ENCODE peak calls at places on chromosomes 16 and 17, in eight cellular contexts. One of them, this sample, is unnamed. For H3K4me1, the result is how much of the 10 kb centered on the place peaks cover.

GRCh38 chr17:57408064-57408811 is 151.9 kb downstream of the MSI2 start:
- DNase-seq in sigmoid colon: no peak
- DNase-seq in transverse colon: peak
- DNase-seq in K562: no peak
- DNase-seq in heart left ventricle: no peak
- DNase-seq in suprapubic skin: no peak
- DNase-seq in GM12878: peak
- DNase-seq in adrenal gland: no peak
- DNase-seq in this sample: no peak

GRCh38 chr16:67423634-67424575 is 7.0 kb upstream of the HSD11B2 start:
- DNase-seq in sigmoid colon: no peak
- DNase-seq in transverse colon: no peak
- DNase-seq in K562: no peak
- DNase-seq in heart left ventricle: no peak
- DNase-seq in suprapubic skin: no peak
- DNase-seq in GM12878: no peak
- DNase-seq in adrenal gland: no peak
- DNase-seq in this sample: no peak

GRCh38 chr16:6977291-6977690 is 355.4 kb upstream of the RBFOX1 start:
- DNase-seq in sigmoid colon: no peak
- DNase-seq in transverse colon: no peak
- DNase-seq in K562: no peak
- DNase-seq in heart left ventricle: no peak
- DNase-seq in suprapubic skin: no peak
- DNase-seq in GM12878: no peak
- DNase-seq in adrenal gland: no peak
- DNase-seq in this sample: no peak

GRCh38 chr17:59753522-59754467 is 46.3 kb downstream of the VMP1 start:
- DNase-seq in sigmoid colon: no peak
- DNase-seq in transverse colon: no peak
- DNase-seq in K562: peak
- DNase-seq in heart left ventricle: no peak
- DNase-seq in suprapubic skin: no peak
- DNase-seq in GM12878: peak
- DNase-seq in adrenal gland: no peak
- DNase-seq in this sample: no peak

GRCh38 chr16:87580855-87581261 is 21.4 kb upstream of the JPH3 start:
- DNase-seq in sigmoid colon: no peak
- DNase-seq in transverse colon: no peak
- DNase-seq in K562: peak
- DNase-seq in heart left ventricle: no peak
- DNase-seq in suprapubic skin: no peak
- DNase-seq in GM12878: no peak
- DNase-seq in adrenal gland: no peak
- DNase-seq in this sample: peak

GRCh38 chr17:56949595-56949994 is 11.3 kb downstream of the COIL start:
- DNase-seq in sigmoid colon: no peak
- DNase-seq in transverse colon: no peak
- DNase-seq in K562: no peak
- DNase-seq in heart left ventricle: no peak
- DNase-seq in suprapubic skin: no peak
- DNase-seq in GM12878: no peak
- DNase-seq in adrenal gland: no peak
- DNase-seq in this sample: no peak

GRCh38 chr17:15377200-15377599 is 35.8 kb upstream of the TEKT3 start:
- DNase-seq in sigmoid colon: no peak
- DNase-seq in transverse colon: no peak
- DNase-seq in K562: no peak
- DNase-seq in heart left ventricle: no peak
- DNase-seq in suprapubic skin: no peak
- DNase-seq in GM12878: no peak
- DNase-seq in adrenal gland: no peak
- DNase-seq in this sample: no peak

GRCh38 chr16:84268231-84268630 is 26.4 kb upstream of the WFDC1 start:
- DNase-seq in sigmoid colon: no peak
- DNase-seq in transverse colon: no peak
- DNase-seq in K562: no peak
- DNase-seq in heart left ventricle: no peak
- DNase-seq in suprapubic skin: no peak
- DNase-seq in GM12878: no peak
- DNase-seq in adrenal gland: no peak
- DNase-seq in this sample: no peak

GRCh38 chr17:46178550-46179198 is 14.6 kb downstream of the KANSL1 start:
- DNase-seq in sigmoid colon: no peak
- DNase-seq in transverse colon: no peak
- DNase-seq in K562: no peak
- DNase-seq in heart left ventricle: no peak
- DNase-seq in suprapubic skin: no peak
- DNase-seq in GM12878: no peak
- DNase-seq in adrenal gland: no peak
- DNase-seq in this sample: no peak

GRCh38 chr16:49596119-49596518 is 222.5 kb downstream of the C16orf78 start:
- DNase-seq in sigmoid colon: no peak
- DNase-seq in transverse colon: no peak
- DNase-seq in K562: no peak
- DNase-seq in heart left ventricle: no peak
- DNase-seq in suprapubic skin: no peak
- DNase-seq in GM12878: no peak
- DNase-seq in adrenal gland: peak
- DNase-seq in this sample: no peak

GRCh38 chr16:87490091-87490798 is 2.6 kb downstream of the ZCCHC14 start:
- DNase-seq in sigmoid colon: no peak
- DNase-seq in transverse colon: no peak
- DNase-seq in K562: no peak
- DNase-seq in heart left ventricle: no peak
- DNase-seq in suprapubic skin: no peak
- DNase-seq in GM12878: no peak
- DNase-seq in adrenal gland: no peak
- DNase-seq in this sample: no peak

GRCh38 chr16:12089492-12090161 is 113.1 kb downstream of the SNX29 start:
- DNase-seq in sigmoid colon: peak
- DNase-seq in transverse colon: peak
- DNase-seq in K562: peak
- DNase-seq in heart left ventricle: no peak
- DNase-seq in suprapubic skin: no peak
- DNase-seq in GM12878: no peak
- DNase-seq in adrenal gland: peak
- DNase-seq in this sample: peak

GRCh38 chr16:12252616-12253015 is 276.1 kb downstream of the SNX29 start:
- DNase-seq in sigmoid colon: no peak
- DNase-seq in transverse colon: no peak
- DNase-seq in K562: no peak
- DNase-seq in heart left ventricle: no peak
- DNase-seq in suprapubic skin: no peak
- DNase-seq in GM12878: no peak
- DNase-seq in adrenal gland: no peak
- DNase-seq in this sample: no peak

GRCh38 chr16:28974007-28974436 is 556 bp upstream of the SPNS1 start:
- DNase-seq in sigmoid colon: no peak
- DNase-seq in transverse colon: peak
- DNase-seq in K562: peak
- DNase-seq in heart left ventricle: peak
- DNase-seq in suprapubic skin: no peak
- DNase-seq in GM12878: no peak
- DNase-seq in adrenal gland: peak
- DNase-seq in this sample: peak

GRCh38 chr17:45948881-45949624 is 50.0 kb upstream of the STH start:
- DNase-seq in sigmoid colon: peak
- DNase-seq in transverse colon: peak
- DNase-seq in K562: peak
- DNase-seq in heart left ventricle: peak
- DNase-seq in suprapubic skin: peak
- DNase-seq in GM12878: no peak
- DNase-seq in adrenal gland: peak
- DNase-seq in this sample: peak

GRCh38 chr17:68868708-68869107 is 86.5 kb downstream of the ABCA8 start:
- DNase-seq in sigmoid colon: no peak
- DNase-seq in transverse colon: no peak
- DNase-seq in K562: no peak
- DNase-seq in heart left ventricle: no peak
- DNase-seq in suprapubic skin: no peak
- DNase-seq in GM12878: no peak
- DNase-seq in adrenal gland: peak
- DNase-seq in this sample: no peak

GRCh38 chr16:53080345-53081031 is 25.7 kb downstream of the CHD9 start:
- DNase-seq in sigmoid colon: peak
- DNase-seq in transverse colon: peak
- DNase-seq in K562: no peak
- DNase-seq in heart left ventricle: peak
- DNase-seq in suprapubic skin: peak
- DNase-seq in GM12878: no peak
- DNase-seq in adrenal gland: peak
- DNase-seq in this sample: peak
- H3K4me1 ChIP-seq in sigmoid colon: half or more
- H3K4me1 ChIP-seq in transverse colon: under half
- H3K4me1 ChIP-seq in K562: under half
- H3K4me1 ChIP-seq in heart left ventricle: half or more
- H3K4me1 ChIP-seq in suprapubic skin: half or more
- H3K4me1 ChIP-seq in GM12878: under half
- H3K4me1 ChIP-seq in adrenal gland: under half
- H3K4me1 ChIP-seq in this sample: under half

DNA sequence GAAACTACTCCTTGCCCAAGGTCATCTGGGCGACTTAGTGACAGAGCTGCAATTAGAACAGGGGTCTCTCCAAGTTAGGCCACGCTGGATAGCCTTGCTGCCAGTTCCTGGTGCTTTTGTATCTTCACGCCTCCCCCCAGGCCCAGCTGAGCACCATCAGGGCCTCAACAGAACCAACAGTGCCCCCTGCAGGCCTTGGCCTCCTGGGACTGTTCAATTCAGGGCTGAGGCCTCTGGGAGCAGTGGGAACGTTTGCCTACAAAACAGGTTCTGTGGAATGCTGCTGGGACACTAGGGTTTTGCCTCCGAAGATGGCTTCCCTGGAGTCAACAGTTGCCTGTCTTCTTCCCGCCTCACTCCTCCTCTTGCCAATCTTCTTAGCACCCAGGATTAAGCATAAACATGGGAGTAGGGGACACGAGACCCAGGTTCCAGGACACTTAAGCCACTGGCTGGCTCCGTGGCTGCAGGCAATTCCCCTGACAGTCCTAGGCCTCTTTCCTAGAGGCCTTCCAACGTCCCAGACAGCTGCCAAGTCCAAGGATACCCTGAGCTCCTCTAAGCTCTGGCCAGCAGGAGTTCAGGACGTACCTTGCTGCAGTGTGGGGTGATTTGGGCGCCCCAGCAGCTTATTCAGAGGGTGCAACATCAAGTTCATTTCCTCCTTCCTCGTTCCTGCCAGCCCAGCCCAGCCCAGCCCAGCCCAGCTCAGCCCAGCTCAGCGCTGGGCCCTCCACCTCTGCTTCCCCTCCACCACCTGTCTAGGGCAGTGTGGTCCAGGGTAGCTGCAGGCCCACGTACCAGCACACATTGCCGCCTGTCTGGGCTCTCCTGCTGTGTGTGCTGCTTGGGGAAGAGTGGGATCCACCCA is 246.6 kb upstream of the RPL38 start:
- DNase-seq in sigmoid colon: no peak
- DNase-seq in transverse colon: peak
- DNase-seq in K562: peak
- DNase-seq in heart left ventricle: no peak
- DNase-seq in suprapubic skin: no peak
- DNase-seq in GM12878: no peak
- DNase-seq in adrenal gland: peak
- DNase-seq in this sample: peak
- TF ChIP-seq CTCF in sigmoid colon: no peak
- TF ChIP-seq CTCF in transverse colon: peak
- TF ChIP-seq CTCF in K562: peak
- TF ChIP-seq CTCF in heart left ventricle: peak
- TF ChIP-seq CTCF in suprapubic skin: peak
- TF ChIP-seq CTCF in GM12878: peak
- TF ChIP-seq CTCF in adrenal gland: peak
- TF ChIP-seq CTCF in this sample: no peak

GRCh38 chr17:82226809-82227628 is 1.8 kb upstream of the SLC16A3 start:
- DNase-seq in sigmoid colon: peak
- DNase-seq in transverse colon: no peak
- DNase-seq in K562: no peak
- DNase-seq in heart left ventricle: no peak
- DNase-seq in suprapubic skin: no peak
- DNase-seq in GM12878: no peak
- DNase-seq in adrenal gland: no peak
- DNase-seq in this sample: no peak
- TF ChIP-seq POLR2A in sigmoid colon: no peak
- TF ChIP-seq POLR2A in transverse colon: no peak
- TF ChIP-seq POLR2A in K562: no peak
- TF ChIP-seq POLR2A in heart left ventricle: no peak
- TF ChIP-seq POLR2A in suprapubic skin: no peak
- TF ChIP-seq POLR2A in GM12878: no peak
- TF ChIP-seq POLR2A in adrenal gland: no peak
- TF ChIP-seq POLR2A in this sample: no peak

GRCh38 chr17:74283371-74283673 is 9.3 kb downstream of the DNAI2 start:
- DNase-seq in sigmoid colon: no peak
- DNase-seq in transverse colon: no peak
- DNase-seq in K562: no peak
- DNase-seq in heart left ventricle: no peak
- DNase-seq in suprapubic skin: no peak
- DNase-seq in GM12878: no peak
- DNase-seq in adrenal gland: no peak
- DNase-seq in this sample: no peak
- H3K4me1 ChIP-seq in sigmoid colon: under half
- H3K4me1 ChIP-seq in transverse colon: under half
- H3K4me1 ChIP-seq in K562: under half
- H3K4me1 ChIP-seq in heart left ventricle: under half
- H3K4me1 ChIP-seq in suprapubic skin: under half
- H3K4me1 ChIP-seq in GM12878: under half
- H3K4me1 ChIP-seq in adrenal gland: under half
- H3K4me1 ChIP-seq in this sample: under half

DNA sequence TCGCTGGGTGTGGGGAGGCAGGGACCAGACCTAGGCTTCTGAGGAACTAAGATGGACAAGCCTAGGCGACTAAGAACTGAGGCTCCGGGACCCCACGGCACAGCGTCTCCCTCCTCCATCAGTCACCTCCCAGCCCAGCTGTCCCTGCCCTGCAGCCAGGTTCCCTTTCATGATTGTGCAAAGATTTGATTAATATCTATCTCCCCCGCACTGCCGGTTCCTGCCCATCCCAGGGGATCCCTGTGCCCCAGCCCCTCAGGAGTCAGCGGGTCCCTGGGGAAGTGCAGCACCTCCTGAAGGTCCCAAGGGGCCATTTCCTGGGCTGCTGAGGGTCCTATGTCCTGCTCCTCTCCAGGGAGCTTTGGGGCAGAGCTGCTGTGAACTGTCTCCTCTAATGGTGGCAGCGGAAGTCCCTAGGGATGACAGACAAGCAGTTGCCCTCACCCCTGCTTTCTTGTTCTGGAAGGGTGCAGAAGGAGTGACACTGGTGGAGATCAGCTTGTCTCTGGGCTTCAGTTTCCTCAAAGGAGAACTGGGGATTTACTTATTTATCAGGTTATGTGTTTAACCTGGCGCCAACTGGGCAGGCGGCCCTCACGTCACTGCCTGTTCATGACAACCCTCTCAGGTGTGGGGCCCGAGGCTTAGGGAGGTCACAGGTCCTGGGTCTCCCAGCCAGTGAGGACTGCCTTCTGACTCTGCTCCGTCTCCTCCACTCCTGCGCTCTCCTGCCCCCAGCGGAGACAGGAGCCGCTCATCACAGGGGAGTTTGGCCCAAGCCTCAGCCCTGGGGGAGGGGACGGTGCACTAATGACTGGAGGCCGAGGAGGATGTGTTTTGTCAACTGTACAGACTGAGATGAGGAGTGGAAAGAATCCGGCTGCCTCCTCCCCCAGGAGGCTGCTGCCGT is 1.9 kb upstream of the C16orf74 start:
- DNase-seq in sigmoid colon: peak
- DNase-seq in transverse colon: peak
- DNase-seq in K562: peak
- DNase-seq in heart left ventricle: no peak
- DNase-seq in suprapubic skin: peak
- DNase-seq in GM12878: no peak
- DNase-seq in adrenal gland: no peak
- DNase-seq in this sample: no peak
- TF ChIP-seq CTCF in sigmoid colon: no peak
- TF ChIP-seq CTCF in transverse colon: peak
- TF ChIP-seq CTCF in K562: peak
- TF ChIP-seq CTCF in heart left ventricle: peak
- TF ChIP-seq CTCF in suprapubic skin: no peak
- TF ChIP-seq CTCF in GM12878: no peak
- TF ChIP-seq CTCF in adrenal gland: no peak
- TF ChIP-seq CTCF in this sample: no peak

This sample was measured in ovary.